ENCODE peak calls at places on chromosome 18, in seven cellular contexts. P is mesendoderm, I is GM12865, Y is pancreas, F is Panc1, Q is PC-9, S is NT2/D1. D is an unnamed sample.
A peak's percentile ranks its signal among the peaks of the same experiment; 100 is the strongest.

GRCh38 chr18:5543854-5544389 is at the start of gene EPB41L3:
- DNase-seq in I (no peak), F (no peak), S (no peak), Y (peak; percentile 40), P (peak; percentile 69), Q (no peak), D (peak; percentile 56)

GRCh38 chr18:79685281-79685680 is 5.7 kb downstream of the CTDP1 start:
- DNase-seq in F (no peak), Q (no peak), S (no peak), Y (no peak), P (no peak), I (no peak), D (no peak)

GRCh38 chr18:36593001-36593400 is 235.8 kb downstream of the TPGS2 start:
- DNase-seq in F (no peak), Y (no peak), Q (no peak), S (no peak), I (no peak), P (no peak), D (peak; percentile 34)

GRCh38 chr18:67386028-67386427 is 130.5 kb downstream of the DSEL start:
- DNase-seq in P (no peak), F (no peak), Y (no peak), S (no peak), I (no peak), Q (peak; percentile 47), D (no peak)

GRCh38 chr18:22348521-22349316 is 69.0 kb downstream of the CTAGE1 start:
- DNase-seq in P (peak; percentile 76), Q (peak; percentile 81), S (no peak), Y (peak; percentile 46), F (no peak), I (no peak), D (peak; percentile 90)

GRCh38 chr18:79447703-79448367 is 52.1 kb downstream of the NFATC1 start:
- DNase-seq in I (no peak), Y (no peak), F (no peak), P (no peak), S (no peak), Q (no peak), D (no peak)

GRCh38 chr18:13283746-13284145 is 65.2 kb downstream of the LDLRAD4 start:
- DNase-seq in Y (no peak), I (no peak), Q (no peak), S (no peak), P (no peak), F (no peak), D (no peak)

GRCh38 chr18:27860011-27860410 is 316.9 kb downstream of the CDH2 start:
- DNase-seq in F (no peak), Y (no peak), S (no peak), I (peak; percentile 2), P (peak; percentile 23), Q (no peak), D (no peak)

GRCh38 chr18:43789234-43790000 is 512.1 kb upstream of the SYT4 start:
- DNase-seq in P (peak; percentile 19), Y (no peak), I (no peak), Q (no peak), S (no peak), F (no peak), D (peak; percentile 30)

GRCh38 chr18:69097349-69097748 is 299.5 kb downstream of the CCDC102B start:
- DNase-seq in Y (no peak), P (no peak), Q (no peak), F (no peak), I (peak; percentile 14), S (no peak), D (no peak)

GRCh38 chr18:76710646-76711520 is 111.5 kb upstream of the ZNF236 start:
- DNase-seq in S (no peak), P (no peak), F (no peak), I (no peak), Y (no peak), Q (no peak), D (no peak)

GRCh38 chr18:80009661-80010550 is 21.5 kb upstream of the TXNL4A start:
- DNase-seq in P (no peak), Y (peak; percentile 32), I (no peak), F (peak; percentile 85), Q (peak; percentile 71), S (no peak), D (peak; percentile 98)

GRCh38 chr18:60935046-60935445 is 398.2 kb upstream of the CDH20 start:
- DNase-seq in S (no peak), I (no peak), F (no peak), P (no peak), Y (no peak), Q (no peak), D (peak; percentile 50)

GRCh38 chr18:73288813-73289212 is 421.0 kb upstream of the NETO1 start:
- DNase-seq in F (no peak), Q (peak; percentile 75), P (no peak), Y (no peak), I (no peak), S (no peak), D (no peak)

GRCh38 chr18:32670727-32671126 is 102.1 kb downstream of the KLHL14 start:
- DNase-seq in Y (no peak), Q (no peak), F (no peak), P (no peak), I (no peak), S (no peak), D (no peak)

GRCh38 chr18:10928971-10929373 is 220.4 kb downstream of the PIEZO2 start:
- DNase-seq in Q (no peak), S (no peak), F (no peak), I (peak; percentile 91), Y (no peak), P (no peak), D (peak; percentile 67)

GRCh38 chr18:79490593-79491551 is 95.1 kb downstream of the NFATC1 start:
- DNase-seq in Y (no peak), S (no peak), I (no peak), F (no peak), P (no peak), Q (no peak), D (no peak)

GRCh38 chr18:6561029-6561861 is 146.5 kb upstream of the L3MBTL4 start:
- DNase-seq in P (peak; percentile 57), Q (no peak), Y (peak; percentile 70), S (no peak), F (no peak), I (no peak), D (peak; percentile 35)

GRCh38 chr18:79546781-79547272 is 132.8 kb upstream of the CTDP1 start:
- DNase-seq in F (no peak), Y (no peak), S (no peak), Q (no peak), I (no peak), P (no peak), D (no peak)

GRCh38 chr18:71784777-71785176 is 759.4 kb downstream of the CBLN2 start:
- DNase-seq in Y (no peak), P (peak; percentile 25), S (no peak), I (no peak), Q (no peak), F (no peak), D (peak; percentile 35)

GRCh38 chr18:60671022-60671421 is 298.4 kb upstream of the MC4R start:
- DNase-seq in Y (no peak), Q (no peak), I (no peak), F (no peak), S (no peak), P (no peak), D (no peak)

GRCh38 chr18:5058768-5059539 is 138.1 kb downstream of the AKAIN1 start:
- DNase-seq in Q (no peak), F (no peak), Y (no peak), I (peak; percentile 58), P (no peak), S (no peak), D (no peak)

GRCh38 chr18:39732918-39733317 is 2167.3 kb upstream of the CELF4 start:
- DNase-seq in Y (no peak), P (no peak), S (no peak), I (no peak), Q (no peak), F (no peak), D (no peak)

GRCh38 chr18:70288851-70289328 is at the start of gene SOCS6:
- DNase-seq in P (peak; percentile 79), Y (peak; percentile 65), F (no peak), I (peak; percentile 84), Q (peak; percentile 53), S (peak; percentile 11), D (peak; percentile 59)

GRCh38 chr18:42459873-42460272 is 504.8 kb downstream of the PIK3C3 start:
- DNase-seq in I (no peak), F (no peak), Y (no peak), S (no peak), Q (no peak), P (peak; percentile 46), D (no peak)

GRCh38 chr18:58639751-58640427 is 11.0 kb upstream of the ALPK2 start:
- DNase-seq in I (peak; percentile 52), P (peak; percentile 62), S (peak; percentile 30), F (no peak), Q (peak; percentile 88), Y (no peak), D (peak; percentile 74)
- H3K4me3 ChIP-seq in I (no peak overlapping the region), P (no peak overlapping the region), S (no peak overlapping the region), F (no peak overlapping the region), Q (no peak overlapping the region), Y (no peak overlapping the region), D (no peak overlapping the region)

GRCh38 chr18:7958081-7958896 is 391.2 kb downstream of the PTPRM start:
- DNase-seq in P (no peak), Q (no peak), Y (no peak), S (no peak), F (no peak), I (peak; percentile 21), D (no peak)
- H3K4me3 ChIP-seq in P (no peak overlapping the region), Q (peak overlapping the region; percentile 23), Y (no peak overlapping the region), S (no peak overlapping the region), F (no peak overlapping the region), I (no peak overlapping the region), D (no peak overlapping the region)

GRCh38 chr18:48944634-48945033 is 6.1 kb downstream of the SMAD7 start:
- DNase-seq in Q (no peak), P (no peak), Y (no peak), I (no peak), S (no peak), F (no peak), D (no peak)

GRCh38 chr18:48942554-48943261 is 8.1 kb downstream of the SMAD7 start:
- DNase-seq in S (no peak), Q (peak; percentile 95), P (peak; percentile 81), Y (peak; percentile 89), F (peak; percentile 83), I (no peak), D (peak; percentile 98)

GRCh38 chr18:48942086-48942485 is 8.7 kb downstream of the SMAD7 start:
- DNase-seq in F (no peak), P (no peak), Q (peak; percentile 26), S (no peak), Y (no peak), I (no peak), D (no peak)

GRCh38 chr18:48943736-48944527 is 6.8 kb downstream of the SMAD7 start:
- DNase-seq in S (no peak), F (no peak), Q (peak; percentile 29), Y (no peak), P (no peak), I (no peak), D (no peak)

GRCh38 chr18:48943333-48943732 is 7.4 kb downstream of the SMAD7 start:
- DNase-seq in Q (no peak), F (no peak), I (no peak), P (no peak), S (no peak), Y (no peak), D (no peak)
- H3K4me3 ChIP-seq in Q (no peak overlapping the region), F (peak overlapping the region; percentile 39), I (no peak overlapping the region), P (no peak overlapping the region), S (peak overlapping the region; percentile 1), Y (no peak overlapping the region), D (no peak overlapping the region)

DNA sequence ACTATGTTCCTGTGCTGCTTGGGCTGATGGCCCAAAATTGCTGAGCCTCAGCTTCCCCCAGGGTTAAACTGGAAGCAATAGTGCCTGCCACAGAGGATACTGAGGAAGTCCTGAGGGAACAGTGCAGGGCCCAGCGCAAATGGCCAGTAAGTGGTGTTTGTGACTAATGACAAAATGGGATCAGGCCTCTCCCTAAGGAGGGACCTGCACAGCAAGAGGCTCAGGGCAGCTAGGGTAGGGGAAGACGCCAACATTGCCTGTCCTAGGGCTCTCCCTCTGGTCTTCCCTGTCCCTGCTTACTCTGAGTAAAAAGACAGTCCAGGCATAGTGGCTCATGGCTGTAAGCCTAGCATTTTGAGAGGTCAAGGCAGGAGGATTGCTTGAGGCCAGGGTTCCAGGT is 37.8 kb downstream of the INO80C start:
- DNase-seq in S (no peak), Y (no peak), Q (no peak), I (no peak), F (no peak), P (no peak), D (no peak)
- H3K4me3 ChIP-seq in S (no peak overlapping the region), Y (no peak overlapping the region), Q (no peak overlapping the region), I (no peak overlapping the region), F (no peak overlapping the region), P (no peak overlapping the region), D (no peak overlapping the region)

D was measured in cardiac fibroblast.